ENCODE peak calls at places on chromosomes 7 and 10, in ten cellular contexts. S is transverse colon, O is lower leg skin, J is choroid plexus epithelial cell, F is dorsolateral prefrontal cortex, P is HepG2, C is uterus, V is nephron progenitor cell, I is cardiac fibroblast, N is H9. M is an unnamed sample.

GRCh38 chr7:22864301-22864700 is 41.7 kb upstream of the TOMM7 start:
- DNase-seq in S (no peak), O (no peak), J (no peak), F (no peak), P (no peak), C (no peak), V (no peak), I (peak), N (no peak), M (no peak)

GRCh38 chr10:122157451-122157850 is 113.6 kb upstream of the BTBD16 start:
- DNase-seq in S (no peak), O (no peak), J (no peak), F (no peak), P (no peak), C (no peak), V (no peak), I (peak), N (no peak), M (no peak)

GRCh38 chr10:58435297-58435696 is 50.1 kb downstream of the TFAM start:
- DNase-seq in S (peak), O (peak), J (peak), F (no peak), P (peak), C (no peak), V (no peak), I (peak), N (peak), M (peak)

GRCh38 chr7:1100386-1100785 is 12.5 kb downstream of the GPER1 start:
- DNase-seq in S (no peak), O (no peak), J (no peak), F (no peak), P (no peak), C (no peak), V (no peak), I (no peak), N (no peak), M (no peak)

GRCh38 chr10:113549856-113550255 is 3.0 kb upstream of the HABP2 start:
- DNase-seq in S (no peak), O (no peak), J (no peak), F (no peak), P (no peak), C (no peak), V (no peak), I (no peak), N (no peak), M (no peak)

GRCh38 chr10:58350619-58351323 is 16.0 kb downstream of the UBE2D1 start:
- DNase-seq in S (no peak), O (no peak), J (no peak), F (no peak), P (peak), C (no peak), V (no peak), I (peak), N (no peak), M (peak)

GRCh38 chr10:117374506-117375359 is 507 bp downstream of the PDZD8 start:
- DNase-seq in S (peak), O (peak), J (peak), F (peak), P (no peak), C (peak), V (peak), I (peak), N (peak), M (peak)

GRCh38 chr10:89213191-89213808 is 6.2 kb upstream of the CH25H start:
- DNase-seq in S (no peak), O (no peak), J (peak), F (no peak), P (peak), C (no peak), V (no peak), I (peak), N (no peak), M (peak)

GRCh38 chr7:45118292-45118691 is 6.8 kb upstream of the TBRG4 start:
- DNase-seq in S (no peak), O (no peak), J (no peak), F (no peak), P (no peak), C (no peak), V (no peak), I (no peak), N (no peak), M (no peak)

GRCh38 chr10:117318909-117319308 is 56.3 kb downstream of the PDZD8 start:
- DNase-seq in S (no peak), O (no peak), J (peak), F (no peak), P (no peak), C (no peak), V (no peak), I (peak), N (no peak), M (no peak)

GRCh38 chr7:84548366-84549085 is 353.9 kb upstream of the SEMA3A start:
- DNase-seq in S (no peak), O (no peak), J (peak), F (no peak), P (no peak), C (no peak), V (no peak), I (no peak), N (no peak), M (no peak)

GRCh38 chr10:107727762-107728317 is 563.3 kb upstream of the SORCS1 start:
- DNase-seq in S (no peak), O (no peak), J (peak), F (no peak), P (no peak), C (no peak), V (no peak), I (peak), N (no peak), M (peak)

GRCh38 chr7:116561697-116562483 is 37.1 kb downstream of the CAV1 start:
- DNase-seq in S (no peak), O (no peak), J (no peak), F (no peak), P (no peak), C (peak), V (no peak), I (peak), N (no peak), M (peak)

GRCh38 chr7:142556745-142557144 is 192.5 kb upstream of the PRSS1 start:
- DNase-seq in S (peak), O (peak), J (peak), F (no peak), P (peak), C (no peak), V (no peak), I (peak), N (peak), M (peak)

GRCh38 chr10:75508239-75508813 is 76.9 kb downstream of the LRMDA start:
- DNase-seq in S (no peak), O (no peak), J (no peak), F (no peak), P (no peak), C (no peak), V (no peak), I (peak), N (no peak), M (peak)

GRCh38 chr7:46515844-46516590 is 594.9 kb upstream of the IGFBP3 start:
- DNase-seq in S (no peak), O (no peak), J (no peak), F (no peak), P (no peak), C (no peak), V (peak), I (no peak), N (no peak), M (peak)

GRCh38 chr10:98338896-98339295 is 70.9 kb upstream of the LOXL4 start:
- DNase-seq in S (no peak), O (peak), J (peak), F (no peak), P (no peak), C (no peak), V (no peak), I (peak), N (no peak), M (no peak)

GRCh38 chr10:30980951-30981616 is 50.6 kb downstream of the ZNF438 start:
- DNase-seq in S (peak), O (peak), J (peak), F (no peak), P (no peak), C (peak), V (no peak), I (peak), N (no peak), M (peak)

GRCh38 chr10:76359001-76359400 is 927.6 kb downstream of the LRMDA start:
- DNase-seq in S (no peak), O (no peak), J (no peak), F (no peak), P (no peak), C (no peak), V (no peak), I (peak), N (no peak), M (no peak)

GRCh38 chr10:133059093-133059470 is 28.6 kb upstream of the ADGRA1 start:
- DNase-seq in S (no peak), O (no peak), J (no peak), F (no peak), P (no peak), C (no peak), V (no peak), I (no peak), N (no peak), M (no peak)

GRCh38 chr10:133056651-133057178 is 31.0 kb upstream of the ADGRA1 start:
- DNase-seq in S (no peak), O (no peak), J (no peak), F (no peak), P (no peak), C (no peak), V (no peak), I (no peak), N (no peak), M (no peak)

GRCh38 chr10:133058267-133059092 is 29.2 kb upstream of the ADGRA1 start:
- DNase-seq in S (no peak), O (no peak), J (no peak), F (no peak), P (no peak), C (no peak), V (no peak), I (no peak), N (no peak), M (no peak)

GRCh38 chr10:133059571-133059970 is 28.2 kb upstream of the ADGRA1 start:
- DNase-seq in S (no peak), O (no peak), J (no peak), F (no peak), P (no peak), C (no peak), V (no peak), I (no peak), N (no peak), M (no peak)

DNA sequence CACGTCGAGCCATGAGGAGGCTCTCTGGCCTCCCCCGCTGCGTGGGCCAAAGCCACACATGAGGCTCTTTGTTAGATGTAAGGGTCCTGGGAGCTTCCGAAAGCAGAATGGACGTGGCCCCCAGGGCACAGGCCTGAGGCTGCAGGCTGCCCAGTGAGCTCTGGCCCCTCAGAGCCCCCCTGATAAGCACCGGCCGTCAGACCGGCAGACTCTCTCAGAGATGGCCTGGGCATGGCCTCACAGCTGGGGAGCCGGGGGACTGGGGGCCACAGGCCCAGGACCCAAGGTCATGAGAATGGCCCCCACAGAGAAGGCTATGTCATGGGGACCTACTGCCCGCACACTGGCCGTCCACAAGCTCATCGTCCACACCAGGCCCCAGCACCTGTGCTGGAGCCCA is 31.7 kb upstream of the ADGRA1 start:
- DNase-seq in S (no peak), O (no peak), J (no peak), F (no peak), P (no peak), C (no peak), V (no peak), I (no peak), N (no peak), M (no peak)
- TF ChIP-seq CTCF in S (no peak), O (no peak), J (no peak), F (no peak), P (no peak), C (no peak), V (no peak), I (no peak), N (no peak), M (no peak)

GRCh38 chr7:47951374-47951773 is 3.1 kb upstream of the PKD1L1 start:
- DNase-seq in S (no peak), O (no peak), J (no peak), F (no peak), P (peak), C (no peak), V (no peak), I (no peak), N (no peak), M (no peak)

GRCh38 chr7:47948096-47948790 is at the start of gene PKD1L1:
- DNase-seq in S (no peak), O (peak), J (no peak), F (no peak), P (no peak), C (no peak), V (no peak), I (no peak), N (no peak), M (no peak)

GRCh38 chr7:47952224-47952623 is 4.0 kb upstream of the PKD1L1 start:
- DNase-seq in S (no peak), O (no peak), J (no peak), F (no peak), P (no peak), C (no peak), V (no peak), I (no peak), N (no peak), M (no peak)

GRCh38 chr7:47949703-47950102 is 1.4 kb upstream of the PKD1L1 start:
- DNase-seq in S (no peak), O (no peak), J (no peak), F (no peak), P (no peak), C (no peak), V (no peak), I (no peak), N (no peak), M (no peak)

DNA sequence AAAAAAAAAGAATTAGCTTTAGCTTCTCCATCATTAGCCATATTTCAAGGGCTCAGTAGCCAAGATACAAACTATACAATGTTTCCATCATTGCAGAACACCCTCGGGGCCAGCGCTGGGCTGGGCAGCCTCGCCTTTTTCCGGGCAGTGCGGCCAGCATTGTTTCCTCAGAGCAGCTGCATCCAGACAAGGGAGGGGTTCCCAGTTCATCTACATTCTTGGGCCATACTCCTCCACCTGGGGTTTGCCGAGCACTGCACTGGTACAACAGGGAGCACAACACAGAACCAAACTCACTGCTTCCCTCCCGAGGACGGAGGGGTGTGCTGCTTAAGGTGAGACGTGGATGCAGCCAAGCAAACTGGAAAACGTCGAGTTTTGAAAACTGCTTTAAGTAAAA is 2.4 kb upstream of the PKD1L1 start:
- DNase-seq in S (peak), O (no peak), J (no peak), F (no peak), P (no peak), C (no peak), V (no peak), I (peak), N (peak), M (peak)
- TF ChIP-seq CTCF in S (no peak), O (no peak), J (no peak), F (no peak), P (no peak), C (no peak), V (no peak), I (peak), N (peak), M (peak)

GRCh38 chr10:101287922-101288638 is 58.8 kb upstream of the LBX1 start:
- DNase-seq in S (no peak), O (no peak), J (peak), F (no peak), P (peak), C (no peak), V (peak), I (peak), N (peak), M (no peak)
- TF ChIP-seq CTCF in S (no peak), O (no peak), J (peak), F (no peak), P (peak), C (no peak), V (no peak), I (peak), N (peak), M (peak)

DNA sequence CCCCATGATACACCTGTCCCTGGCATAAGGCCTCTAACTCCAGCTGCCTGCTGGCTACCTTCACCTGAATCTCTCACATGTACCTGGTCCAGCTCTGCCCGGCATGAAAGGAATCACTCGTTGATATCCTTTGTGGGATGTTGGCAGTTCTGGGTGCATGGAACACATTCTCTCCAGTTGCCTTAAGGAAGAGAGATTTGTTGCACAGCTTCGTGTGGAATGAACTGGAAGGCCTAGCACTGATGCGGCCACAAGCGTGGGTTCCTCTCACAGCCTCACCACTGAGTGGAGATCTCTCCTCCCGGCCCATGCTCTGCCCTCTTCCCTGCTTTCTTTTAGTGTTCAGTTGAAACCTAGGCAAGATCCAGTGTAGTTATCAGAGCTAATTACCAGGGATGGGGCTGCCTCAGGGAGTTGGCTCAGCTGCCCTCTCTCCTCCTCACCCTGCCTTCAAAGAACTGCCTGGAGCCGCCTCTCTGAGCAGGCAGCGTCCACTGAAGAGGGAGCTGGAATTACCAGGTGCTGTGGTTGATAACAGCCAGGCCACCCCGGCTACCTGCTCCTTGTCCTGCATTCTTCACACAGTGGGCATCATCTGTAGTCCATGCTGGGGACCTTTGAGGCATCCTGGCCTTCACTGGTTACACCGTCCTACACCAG is 194.3 kb downstream of the CCDC3 start:
- DNase-seq in S (no peak), O (no peak), J (no peak), F (no peak), P (no peak), C (no peak), V (no peak), I (no peak), N (no peak), M (no peak)
- TF ChIP-seq CTCF in S (no peak), O (no peak), J (no peak), F (no peak), P (no peak), C (no peak), V (no peak), I (no peak), N (no peak), M (no peak)

GRCh38 chr7:123772652-123773051 is 23.8 kb upstream of the WASL start:
- DNase-seq in S (no peak), O (no peak), J (no peak), F (no peak), P (no peak), C (no peak), V (no peak), I (no peak), N (no peak), M (no peak)

GRCh38 chr7:123771846-123772245 is 23.0 kb upstream of the WASL start:
- DNase-seq in S (no peak), O (no peak), J (no peak), F (no peak), P (no peak), C (no peak), V (no peak), I (no peak), N (no peak), M (no peak)

GRCh38 chr7:123769371-123769770 is 20.6 kb upstream of the WASL start:
- DNase-seq in S (no peak), O (no peak), J (peak), F (no peak), P (peak), C (no peak), V (no peak), I (peak), N (no peak), M (peak)

GRCh38 chr7:123770378-123770777 is 21.6 kb upstream of the WASL start:
- DNase-seq in S (no peak), O (no peak), J (peak), F (no peak), P (peak), C (no peak), V (no peak), I (peak), N (no peak), M (peak)

GRCh38 chr7:123771256-123771655 is 22.5 kb upstream of the WASL start:
- DNase-seq in S (no peak), O (no peak), J (no peak), F (no peak), P (no peak), C (no peak), V (no peak), I (no peak), N (no peak), M (no peak)
- TF ChIP-seq CTCF in S (no peak), O (no peak), J (no peak), F (no peak), P (peak), C (no peak), V (no peak), I (no peak), N (no peak), M (peak)

GRCh38 chr7:26293569-26294308 is 2.1 kb downstream of the SNX10 start:
- DNase-seq in S (no peak), O (peak), J (no peak), F (no peak), P (no peak), C (no peak), V (no peak), I (no peak), N (no peak), M (no peak)

GRCh38 chr7:26292768-26293560 is 1.3 kb downstream of the SNX10 start:
- DNase-seq in S (peak), O (peak), J (no peak), F (peak), P (peak), C (peak), V (peak), I (no peak), N (peak), M (no peak)

GRCh38 chr7:26295015-26295414 is 3.4 kb downstream of the SNX10 start:
- DNase-seq in S (no peak), O (no peak), J (no peak), F (no peak), P (no peak), C (no peak), V (no peak), I (no peak), N (no peak), M (no peak)

GRCh38 chr7:26291251-26291650 is 411 bp upstream of the SNX10 start:
- DNase-seq in S (no peak), O (peak), J (no peak), F (no peak), P (no peak), C (no peak), V (no peak), I (no peak), N (no peak), M (no peak)

GRCh38 chr7:26291699-26292538 is at the start of gene SNX10:
- DNase-seq in S (peak), O (peak), J (peak), F (peak), P (peak), C (peak), V (peak), I (no peak), N (peak), M (peak)
- TF ChIP-seq CTCF in S (no peak), O (no peak), J (peak), F (no peak), P (peak), C (peak), V (no peak), I (no peak), N (peak), M (peak)

DNA sequence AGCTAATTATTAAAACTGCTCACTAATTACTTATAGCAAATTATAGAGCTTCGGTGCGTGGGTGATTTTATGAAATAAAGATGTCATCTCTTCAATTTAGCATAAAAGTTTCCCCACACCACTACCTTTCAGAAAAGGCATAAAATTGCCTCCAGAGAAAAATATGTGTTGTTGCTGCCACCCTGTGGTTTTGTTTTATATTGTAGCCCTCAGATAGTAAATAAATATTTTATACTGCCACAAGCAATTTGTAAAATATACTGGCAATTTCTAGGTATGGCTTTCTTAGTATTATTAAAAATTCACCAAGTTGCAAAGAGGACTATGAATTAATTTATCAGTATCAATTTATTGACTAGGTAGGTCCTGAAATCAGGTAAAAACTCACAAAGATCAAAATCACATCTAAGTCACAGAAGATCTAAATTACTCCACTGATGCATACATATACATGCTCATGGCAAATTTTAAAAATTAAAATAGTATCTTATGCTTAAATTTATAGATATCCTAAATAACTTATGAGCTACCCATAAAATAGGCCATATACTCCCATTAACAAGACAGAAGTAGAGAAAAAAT is 26.5 kb downstream of the ASNS start:
- DNase-seq in S (no peak), O (no peak), J (peak), F (no peak), P (peak), C (no peak), V (no peak), I (peak), N (no peak), M (peak)
- TF ChIP-seq CTCF in S (peak), O (no peak), J (peak), F (peak), P (peak), C (no peak), V (peak), I (peak), N (peak), M (peak)

GRCh38 chr10:128859738-128860386 is 607.2 kb upstream of the MGMT start:
- DNase-seq in S (peak), O (peak), J (peak), F (no peak), P (peak), C (no peak), V (peak), I (peak), N (no peak), M (no peak)
- TF ChIP-seq CTCF in S (peak), O (no peak), J (peak), F (peak), P (peak), C (peak), V (peak), I (peak), N (peak), M (peak)

M was measured in epithelial cell of esophagus.